ENCODE peak calls at places on chromosomes 4 and X, in five cellular contexts. One of them, this sample, is unnamed.

GRCh38 chrX:19795289-19795688 is 92.1 kb downstream of the SH3KBP1 start:
- DNase-seq in bronchial epithelial cell: no peak
- DNase-seq in colonic mucosa: no peak
- DNase-seq in CD8-positive, alpha-beta memory T cell: no peak
- DNase-seq in upper lobe of left lung: no peak
- DNase-seq in this sample: no peak

GRCh38 chr4:7844247-7844991 is 95.2 kb downstream of the AFAP1 start:
- DNase-seq in bronchial epithelial cell: peak; percentile 79
- DNase-seq in colonic mucosa: peak; percentile 82
- DNase-seq in CD8-positive, alpha-beta memory T cell: peak; percentile 78
- DNase-seq in upper lobe of left lung: no peak
- DNase-seq in this sample: peak; percentile 79

GRCh38 chrX:44344194-44344593 is 722 bp upstream of the EFHC2 start:
- DNase-seq in bronchial epithelial cell: peak; percentile 2
- DNase-seq in colonic mucosa: no peak
- DNase-seq in CD8-positive, alpha-beta memory T cell: peak; percentile 82
- DNase-seq in upper lobe of left lung: no peak
- DNase-seq in this sample: no peak

GRCh38 chr4:127988638-127989037 is 23.4 kb downstream of the ABHD18 start:
- DNase-seq in bronchial epithelial cell: no peak
- DNase-seq in colonic mucosa: no peak
- DNase-seq in CD8-positive, alpha-beta memory T cell: no peak
- DNase-seq in upper lobe of left lung: no peak
- DNase-seq in this sample: no peak

GRCh38 chrX:8841911-8842310 is 40.7 kb upstream of the FAM9A start:
- DNase-seq in bronchial epithelial cell: no peak
- DNase-seq in colonic mucosa: no peak
- DNase-seq in CD8-positive, alpha-beta memory T cell: no peak
- DNase-seq in upper lobe of left lung: no peak
- DNase-seq in this sample: no peak

GRCh38 chr4:151610229-151610628 is 150.6 kb downstream of the GATB start:
- DNase-seq in bronchial epithelial cell: no peak
- DNase-seq in colonic mucosa: no peak
- DNase-seq in CD8-positive, alpha-beta memory T cell: no peak
- DNase-seq in upper lobe of left lung: no peak
- DNase-seq in this sample: no peak

GRCh38 chrX:123436512-123436911 is 252.4 kb downstream of the GRIA3 start:
- DNase-seq in bronchial epithelial cell: no peak
- DNase-seq in colonic mucosa: no peak
- DNase-seq in CD8-positive, alpha-beta memory T cell: no peak
- DNase-seq in upper lobe of left lung: no peak
- DNase-seq in this sample: no peak

GRCh38 chr4:48243897-48244296 is 25.7 kb downstream of the TEC start:
- DNase-seq in bronchial epithelial cell: no peak
- DNase-seq in colonic mucosa: no peak
- DNase-seq in CD8-positive, alpha-beta memory T cell: no peak
- DNase-seq in upper lobe of left lung: no peak
- DNase-seq in this sample: no peak

GRCh38 chr4:168651374-168651773 is 154.5 kb downstream of the PALLD start:
- DNase-seq in bronchial epithelial cell: no peak
- DNase-seq in colonic mucosa: no peak
- DNase-seq in CD8-positive, alpha-beta memory T cell: no peak
- DNase-seq in upper lobe of left lung: no peak
- DNase-seq in this sample: no peak

GRCh38 chrX:97850911-97851310 is 967.2 kb downstream of the RPA4 start:
- DNase-seq in bronchial epithelial cell: no peak
- DNase-seq in colonic mucosa: no peak
- DNase-seq in CD8-positive, alpha-beta memory T cell: no peak
- DNase-seq in upper lobe of left lung: no peak
- DNase-seq in this sample: peak; percentile 78

GRCh38 chr4:173879286-173879908 is 349.4 kb upstream of the HAND2 start:
- DNase-seq in bronchial epithelial cell: no peak
- DNase-seq in colonic mucosa: no peak
- DNase-seq in CD8-positive, alpha-beta memory T cell: no peak
- DNase-seq in upper lobe of left lung: no peak
- DNase-seq in this sample: no peak

GRCh38 chr4:118849867-118850812 is 14.2 kb upstream of the SEC24D start:
- DNase-seq in bronchial epithelial cell: peak; percentile 32
- DNase-seq in colonic mucosa: peak; percentile 40
- DNase-seq in CD8-positive, alpha-beta memory T cell: peak; percentile 61
- DNase-seq in upper lobe of left lung: no peak
- DNase-seq in this sample: no peak

GRCh38 chr4:113311047-113311446 is 261.6 kb downstream of the ANK2 start:
- DNase-seq in bronchial epithelial cell: peak; percentile 97
- DNase-seq in colonic mucosa: no peak
- DNase-seq in CD8-positive, alpha-beta memory T cell: no peak
- DNase-seq in upper lobe of left lung: no peak
- DNase-seq in this sample: no peak

GRCh38 chrX:11352296-11352741 is 59.1 kb downstream of the AMELX start:
- DNase-seq in bronchial epithelial cell: peak; percentile 63
- DNase-seq in colonic mucosa: no peak
- DNase-seq in CD8-positive, alpha-beta memory T cell: no peak
- DNase-seq in upper lobe of left lung: no peak
- DNase-seq in this sample: no peak

GRCh38 chrX:56763556-56764152 is 34.6 kb downstream of the NBDY start:
- DNase-seq in bronchial epithelial cell: no peak
- DNase-seq in colonic mucosa: peak; percentile 86
- DNase-seq in CD8-positive, alpha-beta memory T cell: no peak
- DNase-seq in upper lobe of left lung: no peak
- DNase-seq in this sample: no peak

GRCh38 chr4:52157641-52158316 is 106.7 kb downstream of the SPATA18 start:
- DNase-seq in bronchial epithelial cell: no peak
- DNase-seq in colonic mucosa: no peak
- DNase-seq in CD8-positive, alpha-beta memory T cell: no peak
- DNase-seq in upper lobe of left lung: no peak
- DNase-seq in this sample: peak; percentile 23

GRCh38 chr4:54067163-54067562 is 2.8 kb upstream of the CHIC2 start:
- DNase-seq in bronchial epithelial cell: peak; percentile 98
- DNase-seq in colonic mucosa: peak; percentile 86
- DNase-seq in CD8-positive, alpha-beta memory T cell: no peak
- DNase-seq in upper lobe of left lung: no peak
- DNase-seq in this sample: peak; percentile 100

GRCh38 chrX:130086414-130087207 is 23.7 kb downstream of the ELF4 start:
- DNase-seq in bronchial epithelial cell: no peak
- DNase-seq in colonic mucosa: no peak
- DNase-seq in CD8-positive, alpha-beta memory T cell: peak; percentile 85
- DNase-seq in upper lobe of left lung: no peak
- DNase-seq in this sample: no peak

GRCh38 chr4:154164931-154165839 is 326.4 kb downstream of the DCHS2 start:
- DNase-seq in bronchial epithelial cell: peak; percentile 76
- DNase-seq in colonic mucosa: no peak
- DNase-seq in CD8-positive, alpha-beta memory T cell: no peak
- DNase-seq in upper lobe of left lung: no peak
- DNase-seq in this sample: peak; percentile 50

GRCh38 chrX:24148535-24149345 is 789 bp upstream of the ZFX start:
- DNase-seq in bronchial epithelial cell: no peak
- DNase-seq in colonic mucosa: peak; percentile 41
- DNase-seq in CD8-positive, alpha-beta memory T cell: peak; percentile 52
- DNase-seq in upper lobe of left lung: no peak
- DNase-seq in this sample: no peak

GRCh38 chr4:147192679-147193078 is 247.0 kb upstream of the TTC29 start:
- DNase-seq in bronchial epithelial cell: no peak
- DNase-seq in colonic mucosa: no peak
- DNase-seq in CD8-positive, alpha-beta memory T cell: no peak
- DNase-seq in upper lobe of left lung: no peak
- DNase-seq in this sample: no peak

GRCh38 chr4:67483868-67484602 is 61.3 kb downstream of the CENPC start:
- DNase-seq in bronchial epithelial cell: peak; percentile 12
- DNase-seq in colonic mucosa: no peak
- DNase-seq in CD8-positive, alpha-beta memory T cell: no peak
- DNase-seq in upper lobe of left lung: no peak
- DNase-seq in this sample: peak; percentile 12

GRCh38 chr4:85829276-85830051 is 354.5 kb downstream of the ARHGAP24 start:
- DNase-seq in bronchial epithelial cell: peak; percentile 81
- DNase-seq in colonic mucosa: no peak
- DNase-seq in CD8-positive, alpha-beta memory T cell: no peak
- DNase-seq in upper lobe of left lung: no peak
- DNase-seq in this sample: no peak

GRCh38 chr4:111991797-111992196 is 153.5 kb upstream of the FAM241A start:
- DNase-seq in bronchial epithelial cell: peak; percentile 98
- DNase-seq in colonic mucosa: no peak
- DNase-seq in CD8-positive, alpha-beta memory T cell: no peak
- DNase-seq in upper lobe of left lung: no peak
- DNase-seq in this sample: no peak

GRCh38 chr4:88738146-88738545 is 40.5 kb upstream of the NAP1L5 start:
- DNase-seq in bronchial epithelial cell: no peak
- DNase-seq in colonic mucosa: no peak
- DNase-seq in CD8-positive, alpha-beta memory T cell: no peak
- DNase-seq in upper lobe of left lung: no peak
- DNase-seq in this sample: no peak

GRCh38 chr4:158729716-158730559 is 6.7 kb upstream of the PPID start:
- DNase-seq in bronchial epithelial cell: peak; percentile 66
- DNase-seq in colonic mucosa: peak; percentile 72
- DNase-seq in CD8-positive, alpha-beta memory T cell: peak; percentile 64
- DNase-seq in upper lobe of left lung: no peak
- DNase-seq in this sample: peak; percentile 91

GRCh38 chr4:15695240-15695699 is 7.6 kb upstream of the BST1 start:
- DNase-seq in bronchial epithelial cell: peak; percentile 98
- DNase-seq in colonic mucosa: no peak
- DNase-seq in CD8-positive, alpha-beta memory T cell: no peak
- DNase-seq in upper lobe of left lung: no peak
- DNase-seq in this sample: peak; percentile 76

GRCh38 chr4:132593717-132594400 is 555.2 kb upstream of the PCDH10 start:
- DNase-seq in bronchial epithelial cell: peak; percentile 15
- DNase-seq in colonic mucosa: no peak
- DNase-seq in CD8-positive, alpha-beta memory T cell: no peak
- DNase-seq in upper lobe of left lung: no peak
- DNase-seq in this sample: no peak

GRCh38 chrX:39677987-39678840 is 419.5 kb downstream of the BCOR start:
- DNase-seq in bronchial epithelial cell: no peak
- DNase-seq in colonic mucosa: no peak
- DNase-seq in CD8-positive, alpha-beta memory T cell: no peak
- DNase-seq in upper lobe of left lung: no peak
- DNase-seq in this sample: no peak

GRCh38 chr4:93791570-93792195 is 36.9 kb upstream of the ATOH1 start:
- DNase-seq in bronchial epithelial cell: peak; percentile 44
- DNase-seq in colonic mucosa: peak; percentile 69
- DNase-seq in CD8-positive, alpha-beta memory T cell: no peak
- DNase-seq in upper lobe of left lung: no peak
- DNase-seq in this sample: no peak

GRCh38 chr4:122765702-122766352 is 33.3 kb downstream of the BBS12 start:
- DNase-seq in bronchial epithelial cell: peak; percentile 88
- DNase-seq in colonic mucosa: no peak
- DNase-seq in CD8-positive, alpha-beta memory T cell: no peak
- DNase-seq in upper lobe of left lung: no peak
- DNase-seq in this sample: peak; percentile 85

GRCh38 chr4:122762520-122762919 is 30.0 kb downstream of the BBS12 start:
- DNase-seq in bronchial epithelial cell: no peak
- DNase-seq in colonic mucosa: no peak
- DNase-seq in CD8-positive, alpha-beta memory T cell: no peak
- DNase-seq in upper lobe of left lung: no peak
- DNase-seq in this sample: no peak

GRCh38 chr4:122764071-122764807 is 31.7 kb downstream of the BBS12 start:
- DNase-seq in bronchial epithelial cell: peak; percentile 29
- DNase-seq in colonic mucosa: no peak
- DNase-seq in CD8-positive, alpha-beta memory T cell: no peak
- DNase-seq in upper lobe of left lung: no peak
- DNase-seq in this sample: peak; percentile 19

GRCh38 chr4:122764808-122765189 is 32.3 kb downstream of the BBS12 start:
- DNase-seq in bronchial epithelial cell: peak; percentile 90
- DNase-seq in colonic mucosa: no peak
- DNase-seq in CD8-positive, alpha-beta memory T cell: no peak
- DNase-seq in upper lobe of left lung: no peak
- DNase-seq in this sample: no peak

GRCh38 chr4:122762966-122763716 is 30.6 kb downstream of the BBS12 start:
- DNase-seq in bronchial epithelial cell: no peak
- DNase-seq in colonic mucosa: no peak
- DNase-seq in CD8-positive, alpha-beta memory T cell: no peak
- DNase-seq in upper lobe of left lung: no peak
- DNase-seq in this sample: no peak
- H3K4me3 ChIP-seq in bronchial epithelial cell: no peak overlapping the region
- H3K4me3 ChIP-seq in colonic mucosa: no peak overlapping the region
- H3K4me3 ChIP-seq in CD8-positive, alpha-beta memory T cell: no peak overlapping the region
- H3K4me3 ChIP-seq in upper lobe of left lung: no peak overlapping the region
- H3K4me3 ChIP-seq in this sample: no peak overlapping the region

GRCh38 chr4:41268721-41269517 is 12.2 kb downstream of the UCHL1 start:
- DNase-seq in bronchial epithelial cell: no peak
- DNase-seq in colonic mucosa: no peak
- DNase-seq in CD8-positive, alpha-beta memory T cell: no peak
- DNase-seq in upper lobe of left lung: no peak
- DNase-seq in this sample: no peak
- H3K36me3 ChIP-seq in bronchial epithelial cell: no peaks in the 10 kb centered on the region
- H3K36me3 ChIP-seq in colonic mucosa: no peaks in the 10 kb centered on the region
- H3K36me3 ChIP-seq in CD8-positive, alpha-beta memory T cell: no peaks in the 10 kb centered on the region
- H3K36me3 ChIP-seq in upper lobe of left lung: no peaks in the 10 kb centered on the region
- H3K36me3 ChIP-seq in this sample: no peaks in the 10 kb centered on the region

GRCh38 chrX:47628980-47629379 is 750 bp downstream of the CFP start:
- DNase-seq in bronchial epithelial cell: peak; percentile 19
- DNase-seq in colonic mucosa: no peak
- DNase-seq in CD8-positive, alpha-beta memory T cell: no peak
- DNase-seq in upper lobe of left lung: no peak
- DNase-seq in this sample: no peak

GRCh38 chrX:47625365-47625764 is 4.4 kb downstream of the CFP start:
- DNase-seq in bronchial epithelial cell: no peak
- DNase-seq in colonic mucosa: no peak
- DNase-seq in CD8-positive, alpha-beta memory T cell: no peak
- DNase-seq in upper lobe of left lung: no peak
- DNase-seq in this sample: no peak

GRCh38 chrX:47631676-47632075 is 1.9 kb upstream of the CFP start:
- DNase-seq in bronchial epithelial cell: no peak
- DNase-seq in colonic mucosa: no peak
- DNase-seq in CD8-positive, alpha-beta memory T cell: no peak
- DNase-seq in upper lobe of left lung: no peak
- DNase-seq in this sample: no peak

GRCh38 chrX:47632664-47633063 is 2.9 kb upstream of the CFP start:
- DNase-seq in bronchial epithelial cell: no peak
- DNase-seq in colonic mucosa: no peak
- DNase-seq in CD8-positive, alpha-beta memory T cell: no peak
- DNase-seq in upper lobe of left lung: no peak
- DNase-seq in this sample: no peak

GRCh38 chrX:47629419-47630210 is at the start of gene CFP:
- DNase-seq in bronchial epithelial cell: no peak
- DNase-seq in colonic mucosa: no peak
- DNase-seq in CD8-positive, alpha-beta memory T cell: no peak
- DNase-seq in upper lobe of left lung: peak; percentile 18
- DNase-seq in this sample: no peak
- H3K4me3 ChIP-seq in bronchial epithelial cell: no peak within 1 kb of the TSS
- H3K4me3 ChIP-seq in colonic mucosa: no peak within 1 kb of the TSS
- H3K4me3 ChIP-seq in CD8-positive, alpha-beta memory T cell: peak within 1 kb of the TSS; percentile 50
- H3K4me3 ChIP-seq in upper lobe of left lung: peak within 1 kb of the TSS; percentile 39
- H3K4me3 ChIP-seq in this sample: no peak within 1 kb of the TSS

DNA sequence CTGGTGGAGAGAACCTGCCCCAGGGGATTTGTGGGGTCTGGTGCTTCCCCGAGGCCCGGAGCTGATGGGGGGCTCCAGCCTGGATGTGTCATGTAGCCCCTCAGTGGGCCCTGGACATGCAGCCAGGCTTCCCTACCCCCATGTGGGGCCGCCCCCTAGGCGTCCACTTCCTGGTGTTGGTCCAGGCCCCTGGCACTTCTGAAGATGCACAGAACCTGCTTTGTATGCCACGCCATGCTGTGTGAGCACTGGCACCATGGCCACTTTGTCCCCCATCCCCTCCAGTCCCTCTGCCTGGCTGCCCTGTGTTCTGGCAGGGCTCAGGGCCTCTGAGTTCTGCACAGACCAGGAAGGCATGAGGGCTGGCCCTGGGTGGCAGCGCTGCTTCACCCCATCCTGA is 29.2 kb downstream of the WFS1 start:
- DNase-seq in bronchial epithelial cell: no peak
- DNase-seq in colonic mucosa: no peak
- DNase-seq in CD8-positive, alpha-beta memory T cell: no peak
- DNase-seq in upper lobe of left lung: peak; percentile 57
- DNase-seq in this sample: no peak
- H3K36me3 ChIP-seq in bronchial epithelial cell: peaks cover 9% of the 10 kb centered on the region
- H3K36me3 ChIP-seq in colonic mucosa: no peaks in the 10 kb centered on the region
- H3K36me3 ChIP-seq in CD8-positive, alpha-beta memory T cell: no peaks in the 10 kb centered on the region
- H3K36me3 ChIP-seq in upper lobe of left lung: peaks cover 41% of the 10 kb centered on the region
- H3K36me3 ChIP-seq in this sample: no peaks in the 10 kb centered on the region

GRCh38 chrX:69083785-69084184 is 81.5 kb downstream of the PJA1 start:
- DNase-seq in bronchial epithelial cell: no peak
- DNase-seq in colonic mucosa: no peak
- DNase-seq in CD8-positive, alpha-beta memory T cell: no peak
- DNase-seq in upper lobe of left lung: no peak
- DNase-seq in this sample: no peak
- H3K4me3 ChIP-seq in bronchial epithelial cell: no peak overlapping the region
- H3K4me3 ChIP-seq in colonic mucosa: no peak overlapping the region
- H3K4me3 ChIP-seq in CD8-positive, alpha-beta memory T cell: no peak overlapping the region
- H3K4me3 ChIP-seq in upper lobe of left lung: no peak overlapping the region
- H3K4me3 ChIP-seq in this sample: no peak overlapping the region

This sample was measured in MG63.